ENCODE peak calls at places on chromosomes 7 and 10, in seven cellular contexts. M is tibial artery, I is GM23248, U is cardiac fibroblast, C is AG10803, P is vagina, E is BJ. H is an unnamed sample.

GRCh38 chr10:2920638-2921037 is 146.7 kb upstream of the PFKP start:
- DNase-seq in M (no peak), I (no peak), U (no peak), C (no peak), P (no peak), E (no peak), H (peak)

GRCh38 chr10:6503171-6503570 is 76.9 kb downstream of the PRKCQ start:
- DNase-seq in M (no peak), I (no peak), U (no peak), C (no peak), P (no peak), E (no peak), H (no peak)

GRCh38 chr10:91144961-91145360 is 75.5 kb upstream of the PCGF5 start:
- DNase-seq in M (no peak), I (peak), U (no peak), C (peak), P (no peak), E (no peak), H (no peak)

GRCh38 chr7:132580717-132581285 is 4.5 kb upstream of the PLXNA4 start:
- DNase-seq in M (peak), I (peak), U (peak), C (peak), P (peak), E (no peak), H (peak)

GRCh38 chr7:4439444-4439843 is 242.7 kb upstream of the FOXK1 start:
- DNase-seq in M (no peak), I (no peak), U (no peak), C (no peak), P (no peak), E (no peak), H (no peak)

GRCh38 chr10:103153765-103154197 is 39.3 kb downstream of the NT5C2 start:
- DNase-seq in M (no peak), I (peak), U (peak), C (peak), P (no peak), E (no peak), H (no peak)

GRCh38 chr7:125074141-125074540 is 144.5 kb upstream of the POT1 start:
- DNase-seq in M (no peak), I (no peak), U (no peak), C (no peak), P (no peak), E (no peak), H (no peak)

GRCh38 chr7:111518264-111518663 is 44.0 kb downstream of the IMMP2L start:
- DNase-seq in M (no peak), I (no peak), U (no peak), C (no peak), P (no peak), E (no peak), H (no peak)

GRCh38 chr10:31656820-31657470 is 271.7 kb downstream of the ARHGAP12 start:
- DNase-seq in M (no peak), I (no peak), U (no peak), C (peak), P (no peak), E (peak), H (no peak)

GRCh38 chr7:112449353-112449752 is 907 bp upstream of the IFRD1 start:
- DNase-seq in M (no peak), I (peak), U (no peak), C (no peak), P (no peak), E (no peak), H (no peak)

GRCh38 chr7:24920702-24921679 is 59.0 kb downstream of the OSBPL3 start:
- DNase-seq in M (no peak), I (no peak), U (no peak), C (no peak), P (no peak), E (no peak), H (no peak)

GRCh38 chr10:78927257-78927995 is 141.3 kb upstream of the ZMIZ1 start:
- DNase-seq in M (no peak), I (no peak), U (no peak), C (no peak), P (no peak), E (no peak), H (no peak)

GRCh38 chr10:93261961-93262610 is 188.4 kb downstream of the CYP26A1 start:
- DNase-seq in M (no peak), I (peak), U (peak), C (peak), P (no peak), E (no peak), H (no peak)

GRCh38 chr7:93575555-93576397 is 1.3 kb upstream of the CALCR start:
- DNase-seq in M (no peak), I (no peak), U (no peak), C (no peak), P (no peak), E (no peak), H (no peak)

GRCh38 chr7:93574646-93575554 is at the start of gene CALCR:
- DNase-seq in M (no peak), I (peak), U (no peak), C (no peak), P (no peak), E (no peak), H (no peak)

GRCh38 chr7:93578762-93579161 is 4.2 kb upstream of the CALCR start:
- DNase-seq in M (no peak), I (no peak), U (no peak), C (no peak), P (no peak), E (no peak), H (no peak)

GRCh38 chr7:93569189-93569588 is 5.3 kb downstream of the CALCR start:
- DNase-seq in M (no peak), I (no peak), U (no peak), C (no peak), P (no peak), E (no peak), H (no peak)

GRCh38 chr7:93574269-93574645 is 267 bp downstream of the CALCR start:
- DNase-seq in M (no peak), I (no peak), U (no peak), C (no peak), P (no peak), E (no peak), H (no peak)
- H3K4me3 ChIP-seq in M (no peak), I (no peak), U (no peak), C (no peak), P (no peak), E (no peak), H (no peak)

GRCh38 chr10:27741173-27742091 is 4.2 kb downstream of the MKX start:
- DNase-seq in M (no peak), I (no peak), U (no peak), C (no peak), P (no peak), E (no peak), H (no peak)
- H3K4me3 ChIP-seq in M (peak), I (peak), U (no peak), C (peak), P (peak), E (peak), H (no peak)

GRCh38 chr10:118668228-118668952 is 72.9 kb upstream of the PRLHR start:
- DNase-seq in M (no peak), I (no peak), U (no peak), C (no peak), P (no peak), E (no peak), H (no peak)

GRCh38 chr10:118669020-118669766 is 73.7 kb upstream of the PRLHR start:
- DNase-seq in M (peak), I (peak), U (peak), C (peak), P (no peak), E (peak), H (peak)

GRCh38 chr10:118667732-118668131 is 72.3 kb upstream of the PRLHR start:
- DNase-seq in M (no peak), I (no peak), U (no peak), C (no peak), P (no peak), E (no peak), H (no peak)

GRCh38 chr10:118670472-118671124 is 75.2 kb upstream of the PRLHR start:
- DNase-seq in M (no peak), I (no peak), U (no peak), C (no peak), P (no peak), E (no peak), H (no peak)

DNA sequence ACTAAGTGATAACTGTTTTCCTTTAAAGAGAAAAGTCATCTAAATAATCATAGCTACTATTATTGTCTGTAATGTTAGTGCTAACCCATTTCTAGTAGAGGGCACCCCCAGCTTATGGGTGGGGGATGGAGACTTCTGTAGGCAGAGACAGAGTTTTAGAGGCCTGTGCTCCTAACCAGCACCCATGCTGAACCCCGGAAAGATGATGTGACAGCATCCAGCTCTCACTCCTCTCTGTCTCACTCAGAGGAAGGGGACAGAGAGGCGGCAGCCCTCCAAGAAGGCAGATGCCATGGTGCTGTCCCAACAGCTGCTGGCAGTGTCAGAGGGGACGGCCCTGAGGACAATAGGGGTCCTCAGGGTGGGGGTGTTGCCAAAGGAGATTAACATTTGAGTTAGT is 74.4 kb upstream of the PRLHR start:
- DNase-seq in M (no peak), I (no peak), U (no peak), C (no peak), P (no peak), E (no peak), H (no peak)
- H3K4me3 ChIP-seq in M (no peak), I (no peak), U (no peak), C (peak), P (no peak), E (no peak), H (no peak)

DNA sequence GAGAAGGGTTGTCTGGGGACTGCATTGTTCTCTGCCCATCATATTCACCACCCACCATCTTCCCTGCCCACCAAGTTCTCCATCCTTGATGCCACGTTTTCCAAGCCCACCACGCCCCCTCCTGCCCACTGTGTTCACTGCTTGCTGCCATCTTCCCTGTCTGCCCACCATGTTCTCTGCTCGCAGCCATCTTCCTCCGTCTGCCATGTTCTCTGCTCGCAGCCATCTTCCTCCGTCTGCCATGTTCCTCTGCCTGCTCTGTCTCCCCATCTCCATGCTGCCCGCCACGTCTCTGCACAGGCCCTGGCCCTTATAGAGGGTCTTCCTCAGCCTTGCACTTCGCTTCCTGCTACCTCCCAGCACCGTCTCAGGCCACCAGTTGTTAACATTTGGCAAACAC is 30.0 kb upstream of the ZNF32 start:
- DNase-seq in M (no peak), I (no peak), U (no peak), C (no peak), P (no peak), E (no peak), H (no peak)
- H3K4me3 ChIP-seq in M (no peak), I (no peak), U (no peak), C (no peak), P (no peak), E (no peak), H (no peak)

GRCh38 chr7:55247466-55247865 is 117.7 kb upstream of the LANCL2 start:
- DNase-seq in M (no peak), I (peak), U (peak), C (peak), P (no peak), E (no peak), H (no peak)

GRCh38 chr7:55250313-55250712 is 114.8 kb upstream of the LANCL2 start:
- DNase-seq in M (no peak), I (peak), U (peak), C (no peak), P (peak), E (no peak), H (no peak)

GRCh38 chr7:55248526-55248925 is 116.6 kb upstream of the LANCL2 start:
- DNase-seq in M (no peak), I (no peak), U (no peak), C (no peak), P (no peak), E (no peak), H (no peak)

GRCh38 chr7:55251313-55251712 is 113.8 kb upstream of the LANCL2 start:
- DNase-seq in M (no peak), I (no peak), U (no peak), C (no peak), P (peak), E (no peak), H (no peak)

DNA sequence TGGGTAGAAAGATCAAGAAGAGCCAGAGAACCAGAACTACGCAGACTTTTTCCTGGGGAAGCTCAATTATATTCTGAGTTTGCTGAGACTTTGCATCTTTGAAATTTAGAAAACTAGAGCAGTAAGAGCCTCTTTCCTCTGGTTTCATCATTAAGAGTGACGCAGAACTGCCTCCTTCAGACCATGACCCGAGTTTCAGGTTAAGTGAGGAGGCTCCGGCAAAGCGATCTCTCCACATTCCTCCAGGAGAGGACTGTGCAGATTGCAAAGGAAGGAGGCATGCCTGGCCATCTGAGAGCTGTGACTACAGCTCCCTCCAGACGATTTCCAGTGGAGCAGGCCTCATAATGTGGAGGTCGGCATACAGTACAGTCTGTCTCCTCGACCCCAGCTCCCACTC is 115.8 kb upstream of the LANCL2 start:
- DNase-seq in M (no peak), I (no peak), U (no peak), C (no peak), P (no peak), E (no peak), H (no peak)
- H3K4me3 ChIP-seq in M (no peak), I (no peak), U (no peak), C (no peak), P (no peak), E (no peak), H (no peak)

DNA sequence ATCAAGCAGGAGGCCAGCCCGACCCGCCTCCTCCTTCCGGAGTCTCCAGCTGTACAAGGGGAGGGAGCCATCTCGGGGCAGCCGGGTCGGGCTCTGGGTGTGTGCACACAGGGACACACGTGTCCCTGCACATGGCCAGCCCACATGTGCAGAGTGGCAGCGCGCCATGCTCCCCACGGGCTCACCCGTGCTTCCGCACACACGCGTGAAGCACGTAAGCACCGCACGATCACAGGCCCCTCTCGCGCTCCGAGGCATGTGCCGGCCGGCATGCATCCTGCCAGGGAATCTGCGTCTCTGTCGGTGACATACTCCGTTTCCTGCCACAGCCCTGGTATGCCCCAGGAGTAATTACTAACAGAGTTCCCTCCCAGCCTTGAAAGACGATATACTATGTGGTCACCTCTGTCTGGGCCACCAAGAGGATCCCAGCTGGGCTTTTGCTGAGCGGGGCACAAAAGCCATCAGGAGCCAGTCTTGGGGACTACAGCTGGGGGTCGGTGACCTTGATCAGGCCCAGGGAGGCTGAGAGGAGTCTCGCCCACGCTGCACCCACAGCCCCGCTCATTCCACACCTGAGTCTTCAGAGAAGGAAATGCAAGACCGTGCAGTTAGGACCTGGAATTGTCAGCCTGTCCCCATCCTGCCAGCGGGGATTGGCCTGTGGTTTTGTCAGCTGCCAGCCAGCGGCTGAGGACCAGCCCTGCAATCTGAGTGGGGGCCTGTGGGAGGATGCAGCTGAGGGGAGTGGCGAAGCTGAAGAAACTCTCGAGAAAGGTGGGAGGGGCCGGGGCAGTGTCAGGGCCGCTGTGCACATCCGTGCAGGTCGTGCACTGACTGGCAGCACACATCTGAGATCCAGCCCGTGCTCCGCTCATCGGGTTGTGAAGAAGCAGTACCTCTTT is 11.0 kb upstream of the LFNG start:
- DNase-seq in M (peak), I (peak), U (peak), C (peak), P (no peak), E (peak), H (peak)
- H3K4me3 ChIP-seq in M (no peak), I (no peak), U (no peak), C (no peak), P (no peak), E (no peak), H (peak)

GRCh38 chr7:1555813-1556540 is at the start of gene TMEM184A:
- DNase-seq in M (no peak), I (no peak), U (no peak), C (no peak), P (no peak), E (no peak), H (peak)

GRCh38 chr7:1553513-1554210 is 2.3 kb downstream of the TMEM184A start:
- DNase-seq in M (peak), I (no peak), U (no peak), C (no peak), P (no peak), E (no peak), H (no peak)

GRCh38 chr7:1554332-1555045 is 1.5 kb downstream of the TMEM184A start:
- DNase-seq in M (no peak), I (no peak), U (no peak), C (no peak), P (no peak), E (no peak), H (no peak)

GRCh38 chr7:1557006-1557405 is 1.0 kb upstream of the TMEM184A start:
- DNase-seq in M (no peak), I (no peak), U (no peak), C (no peak), P (no peak), E (no peak), H (no peak)

GRCh38 chr7:1555046-1555812 is 776 bp downstream of the TMEM184A start:
- DNase-seq in M (no peak), I (peak), U (peak), C (peak), P (no peak), E (peak), H (no peak)
- H3K4me3 ChIP-seq in M (no peak), I (no peak), U (no peak), C (no peak), P (no peak), E (no peak), H (no peak)

GRCh38 chr7:42128703-42129102 is 108.3 kb downstream of the GLI3 start:
- DNase-seq in M (no peak), I (no peak), U (no peak), C (peak), P (no peak), E (no peak), H (peak)
- H3K4me3 ChIP-seq in M (no peak), I (no peak), U (no peak), C (no peak), P (no peak), E (no peak), H (no peak)

DNA sequence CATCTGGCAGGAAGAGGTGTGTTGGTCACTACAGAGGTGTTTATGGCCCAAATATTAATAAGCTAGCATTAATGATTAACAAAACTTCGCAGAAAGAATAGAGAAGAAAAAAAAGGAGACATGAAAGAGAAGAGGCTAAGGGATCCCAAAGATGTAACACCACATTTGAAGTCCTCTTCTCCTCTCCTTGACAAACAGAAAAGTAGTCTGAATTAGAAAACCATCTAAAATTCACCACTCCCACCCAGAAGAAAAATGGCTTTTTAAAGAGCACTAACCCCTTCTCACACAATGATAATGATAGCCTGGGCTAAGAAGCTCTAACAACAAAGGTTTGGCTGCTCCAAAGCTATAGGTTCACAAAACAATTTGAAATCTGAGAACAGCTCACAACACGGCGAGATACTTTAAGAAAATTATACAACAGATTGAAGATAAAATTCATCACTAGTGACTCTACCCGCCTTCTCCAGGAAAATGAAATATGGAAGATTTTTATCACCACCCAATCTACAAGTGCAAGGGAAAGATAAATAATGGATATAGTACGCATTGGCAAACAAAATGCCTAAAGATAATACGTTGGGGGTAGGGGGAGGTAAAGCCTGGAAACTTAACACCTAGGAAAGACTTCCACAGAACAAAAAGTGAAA is 7.4 kb downstream of the ITGB1 start:
- DNase-seq in M (no peak), I (no peak), U (no peak), C (no peak), P (no peak), E (no peak), H (no peak)
- H3K4me3 ChIP-seq in M (no peak), I (peak), U (no peak), C (no peak), P (no peak), E (no peak), H (no peak)

H was measured in Jurkat, Clone E6-1.